ENCODE peak calls at places on chromosomes 11 and 22, in six cellular contexts. S is H9, N is IMR-90, W is mesenchymal stem cell, F is neuronal stem cell, X is H1. M is an unnamed sample.

GRCh38 chr11:70423523-70424505 is 25.5 kb downstream of the CTTN start:
- DNase-seq in X (no peak), S (no peak), N (peak), W (peak), F (no peak), M (no peak)

GRCh38 chr22:24427500-24428164 is at the start of gene ADORA2A:
- DNase-seq in F (no peak), X (no peak), S (no peak), N (no peak), W (no peak), M (no peak)

GRCh38 chr22:46457502-46458488 is 79.6 kb downstream of the CELSR1 start:
- DNase-seq in F (no peak), S (no peak), N (peak), W (peak), X (no peak), M (peak)

GRCh38 chr11:31455177-31455576 is 54.2 kb downstream of the IMMP1L start:
- DNase-seq in F (no peak), S (no peak), W (no peak), N (no peak), X (no peak), M (no peak)

GRCh38 chr22:43985532-43985931 is 30.3 kb downstream of the SAMM50 start:
- DNase-seq in W (no peak), S (no peak), N (no peak), X (no peak), F (no peak), M (no peak)

GRCh38 chr11:72720806-72721205 is 31.4 kb downstream of the ARAP1 start:
- DNase-seq in F (no peak), S (no peak), X (no peak), W (no peak), N (no peak), M (no peak)

GRCh38 chr11:33172996-33173395 is 11.7 kb upstream of the CSTF3 start:
- DNase-seq in X (no peak), W (peak), S (no peak), F (no peak), N (peak), M (peak)

GRCh38 chr11:57324154-57324885 is 432 bp downstream of the TNKS1BP1 start:
- DNase-seq in X (peak), F (peak), S (peak), N (peak), W (peak), M (no peak)

GRCh38 chr11:57513911-57514537 is 1.5 kb downstream of the SLC43A1 start:
- DNase-seq in X (no peak), N (peak), S (peak), F (no peak), W (peak), M (no peak)

GRCh38 chr11:46537851-46538295 is 56.0 kb downstream of the AMBRA1 start:
- DNase-seq in N (peak), F (peak), W (peak), X (peak), S (peak), M (peak)

GRCh38 chr22:40249286-40249685 is 71.6 kb downstream of the TNRC6B start:
- DNase-seq in S (no peak), W (no peak), N (no peak), F (no peak), X (no peak), M (no peak)

GRCh38 chr11:61172353-61172752 is 11.1 kb upstream of the VPS37C start:
- DNase-seq in S (no peak), W (no peak), X (no peak), N (no peak), F (no peak), M (no peak)

GRCh38 chr11:132913886-132914285 is 618.4 kb downstream of the OPCML start:
- DNase-seq in W (no peak), S (no peak), X (no peak), F (no peak), N (no peak), M (no peak)

GRCh38 chr11:108916290-108916689 is 251.4 kb downstream of the DDX10 start:
- DNase-seq in S (no peak), N (peak), F (no peak), X (no peak), W (no peak), M (no peak)

GRCh38 chr22:49576241-49577141 is 251.2 kb downstream of the BRD1 start:
- DNase-seq in N (no peak), W (no peak), S (peak), X (peak), F (no peak), M (no peak)

GRCh38 chr11:119434531-119435330 is 11.8 kb upstream of the THY1 start:
- DNase-seq in S (no peak), W (no peak), X (no peak), N (no peak), F (no peak), M (no peak)

GRCh38 chr22:29308791-29309262 is 2.4 kb downstream of the GAS2L1 start:
- DNase-seq in W (peak), S (no peak), N (peak), F (no peak), X (peak), M (no peak)

DNA sequence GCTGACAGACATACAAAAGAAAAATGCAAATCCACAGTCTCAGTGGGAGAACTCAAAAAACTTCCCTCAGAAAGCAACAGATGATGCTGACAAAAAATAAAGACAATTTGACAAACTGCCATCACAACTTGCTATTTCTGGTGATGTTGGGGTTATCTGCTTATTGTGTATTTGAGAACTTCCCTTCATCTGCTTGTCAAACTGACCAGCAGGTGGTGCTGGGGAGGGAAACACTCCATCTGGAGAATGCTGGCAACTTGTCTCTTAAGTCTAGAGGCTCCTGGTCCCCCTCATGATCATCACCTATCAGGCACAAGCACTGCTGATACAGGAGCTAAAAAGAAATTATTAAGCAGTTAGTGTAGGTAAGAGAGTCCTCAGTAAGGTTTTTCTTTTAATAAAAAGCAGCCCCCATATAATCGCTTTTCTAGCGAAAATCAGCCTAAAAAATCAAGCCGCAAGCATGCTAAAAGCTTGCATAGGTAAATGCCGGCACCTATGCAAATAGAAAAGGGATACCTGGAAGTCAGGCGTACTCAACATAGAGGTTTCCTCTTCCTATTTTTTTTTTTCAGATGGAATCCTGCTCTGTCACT is 9.8 kb upstream of the FAM111B start:
- DNase-seq in N (peak), F (peak), X (peak), S (peak), W (peak), M (peak)
- H2AFZ ChIP-seq in N (no peak), F (no peak), X (no peak), S (no peak), W (no peak), M (no peak)

DNA sequence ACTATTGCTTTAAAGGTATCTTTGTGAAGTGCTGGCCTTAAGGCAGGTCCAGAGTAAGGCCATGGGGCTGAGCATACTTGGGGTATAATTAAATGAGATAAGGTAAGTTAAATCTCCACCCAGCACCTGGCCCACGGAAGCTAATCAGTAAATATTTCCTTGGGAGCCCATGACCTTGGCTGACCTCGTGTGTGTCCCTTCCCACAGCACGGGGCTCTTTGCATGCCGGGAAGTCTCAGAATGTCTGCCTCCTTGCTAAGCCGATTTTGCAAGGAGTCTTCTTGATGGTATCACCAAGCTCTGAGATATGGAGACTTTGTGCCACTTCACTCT is 46.5 kb downstream of the ADM start:
- DNase-seq in S (no peak), N (no peak), F (no peak), X (no peak), W (no peak), M (no peak)
- H2BK5ac ChIP-seq in S (peak), N (peak), F (no peak), X (peak), W (no peak), M (peak)

DNA sequence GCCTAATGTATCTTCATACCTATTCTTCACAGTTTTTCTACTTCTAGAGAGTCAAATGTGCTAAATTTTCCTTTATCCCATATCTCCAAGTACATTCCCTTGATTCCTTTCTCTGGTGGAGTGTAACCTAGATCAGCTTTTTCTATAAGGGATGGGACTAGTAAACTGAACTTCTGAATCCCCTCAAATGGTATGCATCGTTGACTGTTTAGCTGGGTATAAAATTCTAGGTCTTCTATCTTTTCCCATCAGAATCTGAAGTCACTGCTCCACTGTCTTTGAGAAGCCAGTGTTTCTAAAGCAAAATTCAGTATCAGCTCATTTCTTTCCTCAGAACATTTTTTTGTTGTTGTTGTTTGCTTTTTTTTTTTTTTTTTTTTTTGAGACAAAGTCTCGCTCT is 1256.8 kb downstream of the BRD1 start:
- DNase-seq in X (no peak), W (no peak), S (no peak), F (no peak), N (no peak), M (no peak)
- H3K27ac ChIP-seq in X (no peak), W (no peak), S (no peak), F (no peak), N (no peak), M (no peak)

GRCh38 chr22:42522546-42522945 is 3.0 kb upstream of the RRP7A start:
- DNase-seq in F (no peak), S (no peak), W (no peak), N (no peak), X (no peak), M (no peak)

GRCh38 chr22:42515896-42516295 is 3.7 kb downstream of the RRP7A start:
- DNase-seq in F (no peak), N (no peak), S (no peak), X (no peak), W (no peak), M (no peak)

GRCh38 chr22:42520663-42521546 is 1.3 kb upstream of the RRP7A start:
- DNase-seq in S (no peak), W (peak), N (no peak), X (no peak), F (no peak), M (no peak)

GRCh38 chr22:42519544-42520237 is at the start of gene RRP7A:
- DNase-seq in X (peak), F (peak), S (peak), W (peak), N (peak), M (peak)
- H2AFZ ChIP-seq in X (peak), F (peak), S (no peak), W (peak), N (peak), M (peak)

GRCh38 chr11:111120691-111121090 is 124.8 kb upstream of the POU2AF2 start:
- DNase-seq in N (no peak), W (no peak), S (no peak), F (no peak), X (no peak), M (no peak)
- H2BK5ac ChIP-seq in N (no peak), W (no peak), S (no peak), F (no peak), X (no peak), M (no peak)

GRCh38 chr11:116930586-116930985 is 93.2 kb upstream of the APOA1 start:
- DNase-seq in F (no peak), N (no peak), X (no peak), S (no peak), W (no peak), M (no peak)
- H3K27ac ChIP-seq in F (no peak), N (no peak), X (no peak), S (no peak), W (no peak), M (no peak)

M was measured in trophoblast cell.